ENCODE peak calls at places on chromosomes 2 and 18, in six cellular contexts. P is endothelial cell of umbilical vein, D is PC-3, R is GM12878, M is GM23248, L is IMR-90. A is an unnamed sample.

GRCh38 chr2:175187378-175187777 is 5.9 kb upstream of the ATP5MC3 start:
- DNase-seq in R (no peak), L (peak), D (peak), M (peak), P (peak), A (no peak)

GRCh38 chr2:138698428-138698827 is 81.8 kb downstream of the NXPH2 start:
- DNase-seq in R (no peak), M (no peak), L (no peak), D (no peak), P (no peak), A (no peak)

GRCh38 chr2:187372213-187372612 is 75.8 kb downstream of the CALCRL start:
- DNase-seq in R (no peak), P (no peak), M (peak), L (peak), D (no peak), A (no peak)

GRCh38 chr2:9813312-9814128 is 29.8 kb upstream of the TAF1B start:
- DNase-seq in R (no peak), M (peak), L (peak), P (peak), D (peak), A (no peak)

GRCh38 chr2:27932396-27932795 is 41.9 kb downstream of the BABAM2 start:
- DNase-seq in M (peak), D (peak), R (no peak), L (peak), P (peak), A (peak)

GRCh38 chr2:211946960-211947359 is 591.6 kb downstream of the ERBB4 start:
- DNase-seq in P (no peak), R (no peak), D (no peak), L (no peak), M (no peak), A (no peak)

GRCh38 chr2:8575011-8575750 is 106.7 kb upstream of the ID2 start:
- DNase-seq in L (peak), P (no peak), R (no peak), M (no peak), D (no peak), A (no peak)

GRCh38 chr2:24317491-24317920 is 42.8 kb downstream of the ITSN2 start:
- DNase-seq in M (no peak), D (peak), P (peak), R (no peak), L (peak), A (no peak)

GRCh38 chr18:52766002-52766540 is 426.1 kb downstream of the DCC start:
- DNase-seq in P (no peak), R (no peak), D (no peak), L (no peak), M (no peak), A (no peak)

GRCh38 chr2:9373047-9373446 is 50.3 kb downstream of the ITGB1BP1 start:
- DNase-seq in M (no peak), R (no peak), L (no peak), D (no peak), P (no peak), A (no peak)

GRCh38 chr2:100744589-100744988 is 75.3 kb upstream of the NPAS2 start:
- DNase-seq in L (peak), D (peak), P (no peak), M (peak), R (no peak), A (no peak)

GRCh38 chr2:218850796-218851195 is 8.8 kb upstream of the WNT6 start:
- DNase-seq in D (no peak), L (no peak), M (no peak), P (no peak), R (no peak), A (no peak)

GRCh38 chr2:227720680-227721079 is 2.9 kb upstream of the SLC19A3 start:
- DNase-seq in R (no peak), M (no peak), D (no peak), L (no peak), P (no peak), A (no peak)

GRCh38 chr2:15943914-15944313 is 3.6 kb downstream of the MYCN start:
- DNase-seq in R (no peak), L (no peak), P (peak), M (no peak), D (no peak), A (no peak)

GRCh38 chr2:96538487-96539214 is 2.1 kb downstream of the ARID5A start:
- DNase-seq in R (peak), D (no peak), M (peak), L (no peak), P (peak), A (no peak)

GRCh38 chr2:157442636-157443035 is 1.3 kb downstream of the CYTIP start:
- DNase-seq in D (no peak), L (no peak), R (no peak), M (no peak), P (no peak), A (no peak)
- H3K9ac ChIP-seq in D (no peak), L (no peak), R (peak), M (no peak), P (no peak), A (no peak)

GRCh38 chr18:46343940-46344372 is 239.8 kb downstream of the HAUS1 start:
- DNase-seq in L (no peak), P (no peak), R (peak), D (peak), M (no peak), A (no peak)

GRCh38 chr18:46344416-46345180 is 240.4 kb downstream of the HAUS1 start:
- DNase-seq in P (no peak), M (no peak), L (no peak), R (no peak), D (no peak), A (no peak)

GRCh38 chr18:46346896-46347630 is 242.9 kb downstream of the HAUS1 start:
- DNase-seq in L (no peak), P (no peak), M (no peak), R (no peak), D (no peak), A (no peak)

GRCh38 chr18:46345181-46345465 is 240.9 kb downstream of the HAUS1 start:
- DNase-seq in M (no peak), L (no peak), D (no peak), R (no peak), P (no peak), A (no peak)

DNA sequence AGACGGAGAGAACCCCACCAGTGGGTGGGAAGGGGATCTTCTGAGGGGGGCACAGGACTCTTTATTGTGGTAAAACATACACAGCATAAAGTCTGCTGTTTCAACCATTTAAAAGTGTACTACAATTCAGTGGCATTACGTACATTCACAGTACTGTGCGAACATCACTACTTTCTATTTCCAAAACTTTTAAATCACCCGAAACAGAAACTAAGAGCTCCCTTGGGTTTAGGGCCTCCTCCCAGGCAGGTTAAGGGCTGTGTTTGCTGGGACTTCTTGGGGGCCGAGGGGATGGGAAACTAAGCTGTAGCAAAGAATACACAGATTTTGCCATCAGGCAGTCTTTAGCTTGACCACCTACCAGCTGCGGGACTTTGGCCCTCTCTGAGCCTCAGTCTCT is 242.0 kb downstream of the HAUS1 start:
- DNase-seq in L (no peak), P (no peak), M (no peak), D (no peak), R (no peak), A (no peak)
- H3K4me2 ChIP-seq in L (no peak), P (no peak), M (no peak), D (no peak), R (peak), A (no peak)

GRCh38 chr2:1037066-1037465 is 86.4 kb downstream of the SNTG2 start:
- DNase-seq in P (no peak), M (peak), L (no peak), D (no peak), R (no peak), A (no peak)
- H3K27ac ChIP-seq in P (no peak), M (no peak), L (no peak), D (no peak), R (no peak), A (no peak)

GRCh38 chr2:207892676-207893402 is 123.1 kb upstream of the FZD5 start:
- DNase-seq in L (no peak), D (no peak), P (no peak), R (no peak), M (peak), A (no peak)
- H3K9ac ChIP-seq in L (no peak), D (no peak), P (no peak), R (no peak), M (no peak), A (no peak)

GRCh38 chr18:77052656-77053309 is 79.8 kb downstream of the MBP start:
- DNase-seq in P (no peak), D (no peak), M (no peak), L (no peak), R (no peak), A (no peak)
- H3K4me2 ChIP-seq in P (no peak), D (no peak), M (no peak), L (no peak), R (peak), A (no peak)